ENCODE peak calls at places on chromosome 11, in four cellular contexts. D is H1, T is GM12878, B is K562. K is an unnamed sample.
A peak's percentile ranks its signal among the peaks of the same experiment; 100 is the strongest.

GRCh38 chr11:2890466-2891241 is 5.1 kb upstream of the CDKN1C start:
- DNase-seq in D (peak; percentile 52), T (no peak), B (peak; percentile 84), K (no peak)

GRCh38 chr11:48123249-48123875 is 93.2 kb upstream of the OR4B1 start:
- DNase-seq in D (no peak), T (no peak), B (no peak), K (no peak)

GRCh38 chr11:110152199-110152598 is 59.0 kb downstream of the ZC3H12C start:
- DNase-seq in D (no peak), T (no peak), B (no peak), K (no peak)

GRCh38 chr11:61706452-61707400 is 26.5 kb downstream of the DAGLA start:
- DNase-seq in D (no peak), T (no peak), B (peak; percentile 39), K (no peak)

GRCh38 chr11:68321293-68322030 is 9.1 kb downstream of the LRP5 start:
- DNase-seq in D (no peak), T (no peak), B (no peak), K (no peak)

GRCh38 chr11:116603783-116604323 is 168.9 kb downstream of the BUD13 start:
- DNase-seq in D (no peak), T (no peak), B (no peak), K (no peak)

GRCh38 chr11:108559340-108559739 is 34.2 kb downstream of the EXPH5 start:
- DNase-seq in D (no peak), T (no peak), B (no peak), K (no peak)

GRCh38 chr11:121625784-121626506 is 173.2 kb upstream of the SORL1-AS1 start:
- DNase-seq in D (no peak), T (no peak), B (no peak), K (no peak)

GRCh38 chr11:63532150-63532549 is 4.5 kb upstream of the PLAAT4 start:
- DNase-seq in D (no peak), T (no peak), B (no peak), K (no peak)

GRCh38 chr11:125167292-125167953 is 2.9 kb downstream of the PKNOX2 start:
- DNase-seq in D (peak; percentile 77), T (no peak), B (no peak), K (no peak)

GRCh38 chr11:132312616-132313210 is 942.3 kb downstream of the NTM start:
- DNase-seq in D (no peak), T (no peak), B (peak; percentile 39), K (no peak)

GRCh38 chr11:128022007-128022368 is 565.4 kb downstream of the ETS1 start:
- DNase-seq in D (no peak), T (no peak), B (no peak), K (no peak)

GRCh38 chr11:103927535-103927934 is 108.9 kb upstream of the DDI1 start:
- DNase-seq in D (no peak), T (no peak), B (no peak), K (no peak)

GRCh38 chr11:125724125-125724524 is 22.0 kb upstream of the PATE1 start:
- DNase-seq in D (no peak), T (no peak), B (no peak), K (peak; percentile 12)

DNA sequence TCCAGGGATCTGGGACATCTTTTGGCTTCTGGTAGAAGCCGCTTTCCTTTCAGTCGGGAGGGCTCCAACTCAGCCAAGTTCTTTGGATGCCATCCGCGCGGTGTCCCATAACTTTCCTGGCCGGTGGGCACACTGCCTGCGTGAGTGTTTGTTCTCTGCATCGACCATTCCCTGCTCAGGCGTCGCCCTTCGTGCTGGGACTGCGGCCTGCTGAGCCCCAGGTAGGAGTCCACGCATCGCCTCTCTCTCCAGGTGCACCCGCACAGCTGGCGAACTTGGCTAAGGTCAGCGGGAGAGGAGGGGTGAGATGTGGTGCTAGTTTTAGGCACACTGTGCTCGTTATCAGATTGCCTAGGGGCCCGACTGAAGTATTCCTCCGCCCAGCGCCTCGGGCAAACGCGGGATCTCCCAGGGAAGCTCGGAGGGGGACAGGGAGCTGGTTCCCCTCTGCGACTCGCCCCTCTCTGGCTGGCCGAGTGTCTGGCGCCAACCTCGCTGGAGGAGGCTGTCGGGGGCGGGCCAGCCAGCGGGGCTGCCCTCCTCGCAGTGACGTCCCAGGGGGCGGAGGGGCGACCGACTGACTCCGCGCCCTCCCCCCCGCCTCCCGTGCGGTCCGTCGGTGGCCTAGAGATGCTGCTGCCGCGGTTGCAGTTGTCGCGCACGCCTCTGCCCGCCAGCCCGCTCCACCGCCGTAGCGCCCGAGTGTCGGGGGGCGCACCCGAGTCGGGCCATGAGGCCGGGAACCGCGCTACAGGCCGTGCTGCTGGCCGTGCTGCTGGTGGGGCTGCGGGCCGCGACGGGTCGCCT is at the start of gene LAYN:
- DNase-seq in D (peak; percentile 76), T (no peak), B (no peak), K (no peak)
- TF ChIP-seq JUND in D (no peak), T (no peak), B (no peak), K (no peak)

GRCh38 chr11:94864646-94865045 is 96.5 kb downstream of the AMOTL1 start:
- DNase-seq in D (no peak), T (no peak), B (no peak), K (no peak)
- TF ChIP-seq EGR1 in D (no peak), T (no peak), B (no peak), K (no peak)

GRCh38 chr11:114218508-114218907 is 77.7 kb upstream of the NNMT start:
- DNase-seq in D (no peak), T (no peak), B (no peak), K (no peak)

GRCh38 chr11:114213622-114214021 is 82.6 kb upstream of the NNMT start:
- DNase-seq in D (no peak), T (no peak), B (no peak), K (no peak)

GRCh38 chr11:114216804-114217195 is 79.4 kb upstream of the NNMT start:
- DNase-seq in D (no peak), T (no peak), B (no peak), K (no peak)

GRCh38 chr11:114215871-114216803 is 80.1 kb upstream of the NNMT start:
- DNase-seq in D (no peak), T (no peak), B (peak; percentile 85), K (no peak)

GRCh38 chr11:114215428-114215827 is 80.8 kb upstream of the NNMT start:
- DNase-seq in D (no peak), T (no peak), B (no peak), K (no peak)
- H3K9ac ChIP-seq in D (no peak overlapping the region), T (no peak overlapping the region), B (peak overlapping the region; percentile 71), K (no peak overlapping the region)

GRCh38 chr11:44980533-44981427 is 30.1 kb upstream of the TP53I11 start:
- DNase-seq in D (no peak), T (no peak), B (no peak), K (no peak)

GRCh38 chr11:44978961-44979331 is 28.3 kb upstream of the TP53I11 start:
- DNase-seq in D (no peak), T (no peak), B (no peak), K (no peak)

GRCh38 chr11:44977493-44977984 is 26.9 kb upstream of the TP53I11 start:
- DNase-seq in D (no peak), T (no peak), B (no peak), K (no peak)

GRCh38 chr11:44978279-44978960 is 27.7 kb upstream of the TP53I11 start:
- DNase-seq in D (no peak), T (no peak), B (no peak), K (no peak)

DNA sequence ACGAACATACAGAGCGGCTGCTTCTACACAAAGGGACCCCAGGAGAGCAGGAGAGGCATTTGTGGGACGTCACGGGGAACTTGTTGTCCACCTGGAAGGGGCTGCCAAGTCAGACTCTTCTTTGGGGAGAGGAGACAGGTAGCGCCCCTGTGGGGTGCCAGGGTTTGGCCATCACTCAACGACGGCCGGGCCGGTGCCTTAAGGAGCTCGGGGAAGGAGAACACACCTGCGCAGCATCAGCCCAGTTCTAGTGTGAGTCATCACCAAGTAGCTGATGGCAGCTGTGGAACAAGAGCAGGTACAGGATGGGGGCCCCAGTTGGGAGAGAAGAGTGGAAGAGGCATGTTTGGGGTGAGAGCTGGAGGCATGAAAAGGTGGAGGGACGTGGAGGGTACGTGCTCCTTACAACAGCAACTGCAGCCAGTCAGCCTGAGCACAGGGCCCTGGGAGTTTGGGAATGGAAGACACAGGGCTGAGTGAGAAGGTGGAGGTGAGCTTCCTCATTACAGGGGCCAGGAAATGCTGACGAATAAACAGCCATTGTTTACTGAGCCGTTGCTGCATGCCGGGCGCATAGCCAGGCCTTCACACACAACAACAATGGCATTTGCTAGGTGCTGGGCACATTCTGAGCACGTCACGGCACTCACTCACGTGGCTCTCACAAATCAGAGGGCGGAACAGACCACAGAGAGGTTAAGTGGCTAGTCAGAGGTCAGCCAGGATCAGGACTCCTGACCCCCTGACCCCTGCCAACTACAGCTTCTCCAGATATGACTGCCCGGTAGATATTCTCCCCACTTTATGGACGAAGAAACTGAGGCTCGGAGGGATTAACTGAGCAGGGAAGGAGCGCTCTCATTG is 29.1 kb upstream of the TP53I11 start:
- DNase-seq in D (no peak), T (no peak), B (no peak), K (peak; percentile 10)
- TF ChIP-seq JUND in D (no peak), T (no peak), B (no peak), K (no peak)